ENCODE peak calls at places on chromosomes 4 and X, in four cellular contexts. T is cardiac muscle cell; Y is tibial nerve; E is CD4-positive, alpha-beta T cell. J is an unnamed sample.

GRCh38 chr4:85866508-85866907 is 391.6 kb downstream of the ARHGAP24 start:
- DNase-seq in T (no peak), E (no peak), Y (no peak), J (peak)

GRCh38 chrX:30971761-30972603 is 82.9 kb upstream of the TAB3 start:
- DNase-seq in Y (no peak), T (peak), E (no peak), J (peak)

GRCh38 chrX:9704876-9705465 is 60.7 kb downstream of the GPR143 start:
- DNase-seq in T (no peak), Y (no peak), E (no peak), J (no peak)

GRCh38 chrX:71111141-71111843 is at the start of gene IL2RG:
- DNase-seq in T (no peak), Y (no peak), E (peak), J (no peak)

GRCh38 chr4:8308856-8309771 is 39.6 kb downstream of the HTRA3 start:
- DNase-seq in Y (peak), E (no peak), T (no peak), J (peak)

GRCh38 chr4:6917445-6918241 is 8.0 kb downstream of the TBC1D14 start:
- DNase-seq in E (peak), Y (peak), T (no peak), J (no peak)

GRCh38 chrX:108235990-108236389 is 144.4 kb downstream of the ATG4A start:
- DNase-seq in T (no peak), Y (no peak), E (no peak), J (no peak)

GRCh38 chr4:142581891-142582290 is 264.2 kb downstream of the INPP4B start:
- DNase-seq in E (no peak), T (no peak), Y (no peak), J (no peak)

GRCh38 chr4:101599620-101600019 is 190.9 kb upstream of the BANK1 start:
- DNase-seq in E (no peak), T (no peak), Y (no peak), J (peak)

GRCh38 chr4:42281324-42282020 is 115.8 kb upstream of the SHISA3 start:
- DNase-seq in T (no peak), E (no peak), Y (no peak), J (no peak)

GRCh38 chr4:133618963-133619362 is 469.9 kb downstream of the PCDH10 start:
- DNase-seq in Y (no peak), E (no peak), T (no peak), J (no peak)

GRCh38 chr4:151409470-151410313 is 716 bp downstream of the FHIP1A start:
- DNase-seq in E (peak), Y (no peak), T (peak), J (no peak)

GRCh38 chrX:145673851-145674250 is 143.8 kb upstream of the SLITRK2 start:
- DNase-seq in Y (no peak), T (no peak), E (no peak), J (no peak)

GRCh38 chrX:110087485-110088356 is 84.8 kb downstream of the TMEM164 start:
- DNase-seq in T (no peak), Y (no peak), E (no peak), J (peak)

DNA sequence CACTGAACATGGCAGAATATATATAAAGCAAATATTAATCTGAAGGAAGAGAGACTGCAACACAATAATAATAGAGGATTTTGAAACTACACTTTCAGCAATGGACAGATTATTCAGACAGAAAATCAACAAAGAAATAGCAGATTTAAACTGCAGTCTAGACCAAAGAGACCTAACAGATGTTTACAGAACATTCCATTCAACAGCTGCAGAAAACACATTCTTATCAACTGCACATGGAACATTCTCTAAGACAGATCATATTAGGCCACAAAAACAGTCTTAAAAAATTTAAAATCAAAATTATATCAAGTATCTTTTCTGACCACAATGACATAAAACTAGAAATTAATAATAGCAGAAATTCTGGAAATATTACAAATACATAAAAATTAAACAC is 27.1 kb downstream of the CENPE start:
- DNase-seq in T (no peak), E (no peak), Y (no peak), J (no peak)
- H3K27ac ChIP-seq in T (no peak), E (no peak), Y (no peak), J (no peak)

GRCh38 chr4:54227261-54228063 is 1.6 kb upstream of the PDGFRA start:
- DNase-seq in T (peak), Y (no peak), E (no peak), J (peak)

GRCh38 chr4:54228064-54228527 is 997 bp upstream of the PDGFRA start:
- DNase-seq in T (peak), Y (peak), E (no peak), J (peak)

GRCh38 chr4:54225671-54226398 is 3.3 kb upstream of the PDGFRA start:
- DNase-seq in Y (no peak), E (no peak), T (peak), J (peak)

GRCh38 chr4:54224960-54225670 is 4.0 kb upstream of the PDGFRA start:
- DNase-seq in E (no peak), Y (no peak), T (peak), J (no peak)

DNA sequence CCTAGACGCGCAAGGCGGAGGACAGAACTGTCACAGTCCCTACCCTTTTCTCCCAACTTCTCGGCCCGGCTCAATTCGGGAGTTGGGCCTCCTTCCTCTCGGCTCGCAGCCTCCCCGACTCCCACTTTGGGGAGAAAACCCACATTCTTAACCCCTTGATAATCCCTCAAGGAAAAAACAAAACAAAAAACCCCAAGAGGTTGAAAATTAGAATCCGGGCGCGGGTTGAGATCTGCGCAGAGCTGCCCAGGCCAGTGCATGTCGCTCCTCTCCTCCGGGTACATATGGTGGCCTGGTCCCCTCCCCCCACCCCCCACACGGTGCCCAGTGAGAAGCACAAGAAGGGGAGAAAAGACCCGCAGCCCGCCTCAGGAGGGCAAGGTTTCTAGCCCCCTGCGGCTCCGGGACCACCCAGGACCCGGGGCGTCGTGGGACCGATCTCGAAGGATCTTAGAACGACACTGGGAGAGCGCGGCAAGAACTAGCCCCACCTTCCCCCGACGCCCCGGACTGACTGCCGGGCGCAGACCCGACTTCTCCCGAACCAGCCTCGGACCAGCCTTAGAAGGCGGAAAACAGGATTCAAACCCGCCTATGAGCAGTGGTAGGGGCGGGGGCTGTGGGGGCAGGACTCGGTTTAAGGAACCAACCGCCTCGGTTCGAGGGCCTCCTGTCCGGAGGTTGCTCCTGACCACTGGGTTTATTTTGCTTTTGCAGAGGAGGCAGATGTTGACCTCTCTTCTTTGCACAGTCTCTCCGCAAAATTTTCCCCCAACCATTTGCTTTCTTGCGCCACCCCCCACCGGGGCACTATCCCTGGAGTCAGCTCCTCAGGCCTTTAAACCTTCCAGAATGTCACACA is 2.5 kb upstream of the PDGFRA start:
- DNase-seq in T (peak), E (no peak), Y (peak), J (peak)
- H3K27ac ChIP-seq in T (peak), E (no peak), Y (no peak), J (peak)

GRCh38 chr4:68655764-68656444 is 14.5 kb downstream of the UGT2B15 start:
- DNase-seq in E (no peak), Y (no peak), T (no peak), J (no peak)

GRCh38 chr4:68654946-68655721 is 15.3 kb downstream of the UGT2B15 start:
- DNase-seq in E (no peak), T (no peak), Y (no peak), J (no peak)

GRCh38 chr4:68658672-68659071 is 11.8 kb downstream of the UGT2B15 start:
- DNase-seq in Y (no peak), E (no peak), T (no peak), J (no peak)
- H3K27ac ChIP-seq in Y (no peak), E (no peak), T (no peak), J (no peak)

GRCh38 chrX:55143621-55144020 is 54.8 kb downstream of the PAGE2 start:
- DNase-seq in Y (no peak), E (no peak), T (no peak), J (no peak)

GRCh38 chrX:55144697-55145096 is 55.9 kb downstream of the PAGE2 start:
- DNase-seq in Y (no peak), T (no peak), E (no peak), J (no peak)

GRCh38 chrX:55142919-55143310 is 54.1 kb downstream of the PAGE2 start:
- DNase-seq in T (no peak), E (no peak), Y (no peak), J (no peak)

GRCh38 chrX:55142206-55142918 is 53.5 kb downstream of the PAGE2 start:
- DNase-seq in Y (no peak), E (no peak), T (no peak), J (no peak)
- H3K27ac ChIP-seq in Y (no peak), E (no peak), T (peak), J (no peak)

GRCh38 chr4:68278045-68278444 is 32.6 kb upstream of the TMPRSS11B start:
- DNase-seq in E (no peak), Y (no peak), T (no peak), J (no peak)

GRCh38 chr4:68272860-68273259 is 27.4 kb upstream of the TMPRSS11B start:
- DNase-seq in Y (no peak), E (no peak), T (no peak), J (peak)

GRCh38 chr4:68267433-68267944 is 22.0 kb upstream of the TMPRSS11B start:
- DNase-seq in T (no peak), Y (no peak), E (no peak), J (peak)

GRCh38 chr4:68271851-68272756 is 26.6 kb upstream of the TMPRSS11B start:
- DNase-seq in T (peak), E (no peak), Y (no peak), J (peak)
- H3K27ac ChIP-seq in T (no peak), E (no peak), Y (no peak), J (peak)

GRCh38 chr4:1191621-1192020 is 19.2 kb upstream of the SPON2 start:
- DNase-seq in Y (no peak), E (no peak), T (no peak), J (no peak)
- H3K27ac ChIP-seq in Y (peak), E (no peak), T (no peak), J (peak)

DNA sequence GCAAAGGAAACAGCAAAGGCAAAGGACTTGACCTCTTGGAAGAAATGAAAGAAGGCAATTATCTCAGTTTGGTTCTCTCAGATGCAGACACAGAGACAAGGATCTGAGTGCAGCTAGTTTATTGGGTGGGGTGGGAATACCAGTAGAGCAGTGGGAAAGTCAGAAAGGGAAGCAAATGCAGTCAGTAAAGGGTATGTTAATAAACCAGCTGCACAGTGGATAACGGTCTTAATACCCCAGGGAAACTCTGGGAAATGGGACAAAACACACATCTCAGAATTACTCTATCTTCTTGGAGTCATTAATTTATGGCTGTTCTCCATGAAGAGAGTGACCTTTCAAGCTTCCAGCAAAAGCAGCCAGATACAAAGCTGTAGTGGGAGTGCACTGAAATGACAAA is 73.4 kb upstream of the NALF2 start:
- DNase-seq in E (no peak), T (no peak), Y (no peak), J (no peak)
- H3K27ac ChIP-seq in E (no peak), T (no peak), Y (no peak), J (no peak)

GRCh38 chr4:27888523-27888922 is 1027.9 kb downstream of the STIM2 start:
- DNase-seq in T (no peak), Y (no peak), E (no peak), J (no peak)

GRCh38 chr4:27881705-27882104 is 1021.1 kb downstream of the STIM2 start:
- DNase-seq in Y (no peak), E (no peak), T (no peak), J (no peak)

GRCh38 chr4:27887646-27888045 is 1027.0 kb downstream of the STIM2 start:
- DNase-seq in E (no peak), Y (no peak), T (no peak), J (no peak)

DNA sequence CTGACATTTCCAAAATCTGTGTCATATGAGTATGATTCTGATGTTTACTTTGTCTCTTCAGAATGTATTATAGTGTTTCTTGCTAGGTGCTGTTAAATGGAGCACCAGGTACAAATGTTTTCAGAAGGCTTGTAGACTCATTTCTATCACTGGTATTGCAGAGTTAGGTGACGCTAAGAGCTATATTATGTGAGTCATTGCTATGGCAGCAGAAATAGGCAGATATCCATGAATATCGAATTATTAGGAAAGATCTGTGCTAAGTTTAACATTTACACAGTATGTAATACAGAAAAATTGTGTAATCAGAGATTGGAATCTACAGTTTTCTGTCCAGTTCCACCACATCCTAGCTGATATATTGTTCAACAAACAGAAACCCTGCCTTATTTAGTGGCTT is 1025.4 kb downstream of the STIM2 start:
- DNase-seq in E (no peak), Y (no peak), T (no peak), J (no peak)
- H3K27ac ChIP-seq in E (no peak), Y (no peak), T (no peak), J (no peak)

DNA sequence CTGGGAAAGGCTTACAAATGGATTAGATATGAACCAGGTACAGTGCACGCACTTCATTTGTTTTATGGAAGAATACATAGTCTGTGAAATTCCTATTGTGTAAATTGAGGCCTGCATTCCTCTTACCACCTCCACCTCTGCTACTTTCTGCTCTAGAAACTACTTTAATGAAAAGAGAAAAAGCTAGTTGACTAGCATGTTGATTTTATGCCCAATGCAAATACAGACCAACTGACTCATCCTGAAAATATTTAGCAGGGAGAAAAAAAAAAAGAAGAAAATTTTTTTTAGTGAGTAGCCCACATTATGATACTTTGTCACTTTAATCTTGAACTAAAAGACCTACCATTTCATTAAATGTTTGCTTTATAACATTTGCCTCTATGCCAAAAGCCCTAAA is 41.2 kb downstream of the DCLK2 start:
- DNase-seq in Y (no peak), T (no peak), E (no peak), J (peak)
- H3K27ac ChIP-seq in Y (no peak), T (no peak), E (no peak), J (no peak)